ENCODE peak calls at places on chromosomes 13 and 19, in six cellular contexts. E, F, Q, C, V and T are unnamed samples.

GRCh38 chr19:943551-944170 is 17.8 kb downstream of the ARID3A start:
- DNase-seq in Q (no peak), F (no peak), C (no peak), E (no peak), V (no peak), T (no peak)

GRCh38 chr19:18939922-18940775 is 868 bp downstream of the HOMER3 start:
- DNase-seq in E (peak; percentile 90), V (no peak), C (no peak), F (peak; percentile 87), Q (peak; percentile 59), T (peak; percentile 84)

GRCh38 chr19:40245506-40246128 is 19.1 kb upstream of the CCNP start:
- DNase-seq in F (no peak), C (no peak), Q (no peak), E (no peak), V (no peak), T (no peak)

GRCh38 chr13:112449545-112449930 is 73.4 kb downstream of the SPACA7 start:
- DNase-seq in C (no peak), E (no peak), F (no peak), Q (no peak), V (no peak), T (no peak)

GRCh38 chr13:76229281-76229680 is 593.2 kb downstream of the LMO7 start:
- DNase-seq in Q (peak; percentile 31), C (no peak), F (no peak), E (no peak), V (no peak), T (no peak)

GRCh38 chr13:45807520-45808099 is 43.9 kb downstream of the SIAH3 start:
- DNase-seq in E (peak; percentile 62), F (peak; percentile 74), V (peak; percentile 62), Q (peak; percentile 59), C (peak; percentile 36), T (peak; percentile 59)

GRCh38 chr19:5115771-5116202 is 146.9 kb downstream of the KDM4B start:
- DNase-seq in E (no peak), F (no peak), V (no peak), Q (no peak), C (no peak), T (peak; percentile 65)

GRCh38 chr19:4745986-4746385 is 22.3 kb upstream of the DPP9 start:
- DNase-seq in V (no peak), C (no peak), F (no peak), E (no peak), Q (no peak), T (no peak)

GRCh38 chr13:42894765-42895181 is 97.3 kb downstream of the EPSTI1 start:
- DNase-seq in E (no peak), Q (peak; percentile 51), V (no peak), C (no peak), F (no peak), T (peak; percentile 49)

GRCh38 chr13:33487575-33488243 is 202.2 kb upstream of the STARD13 start:
- DNase-seq in V (no peak), F (peak; percentile 38), Q (peak; percentile 54), E (peak; percentile 23), C (peak; percentile 12), T (peak; percentile 67)

GRCh38 chr19:18051887-18052286 is 34.8 kb downstream of the IL12RB1 start:
- DNase-seq in Q (no peak), F (no peak), E (no peak), V (no peak), C (no peak), T (peak; percentile 40)

GRCh38 chr19:17078920-17079709 is 3.5 kb downstream of the MYO9B start:
- DNase-seq in C (no peak), F (no peak), Q (no peak), E (peak; percentile 51), V (no peak), T (peak; percentile 45)

GRCh38 chr19:18450934-18451836 is 13.3 kb upstream of the ISYNA1 start:
- DNase-seq in V (no peak), E (peak; percentile 82), F (peak; percentile 83), Q (peak; percentile 82), C (peak; percentile 77), T (peak; percentile 80)

GRCh38 chr19:56094449-56094848 is 26.6 kb downstream of the ZNF787 start:
- DNase-seq in F (no peak), E (no peak), C (no peak), Q (no peak), V (no peak), T (no peak)

GRCh38 chr13:38686635-38687245 is at the start of gene FREM2:
- DNase-seq in C (no peak), Q (peak; percentile 15), E (peak; percentile 97), F (peak; percentile 98), V (no peak), T (peak; percentile 33)

GRCh38 chr13:64052526-64052925 is 2636.9 kb upstream of the PCDH20 start:
- DNase-seq in Q (no peak), V (no peak), E (no peak), C (no peak), F (no peak), T (no peak)

GRCh38 chr13:77623797-77624196 is 73.7 kb upstream of the SLAIN1 start:
- DNase-seq in C (no peak), Q (no peak), F (no peak), V (no peak), E (no peak), T (no peak)

GRCh38 chr19:49212302-49212701 is 54.7 kb downstream of the TRPM4 start:
- DNase-seq in E (no peak), C (no peak), V (no peak), F (no peak), Q (peak; percentile 66), T (no peak)

GRCh38 chr19:49875177-49875576 is 2.0 kb downstream of the AKT1S1 start:
- DNase-seq in E (no peak), Q (no peak), C (no peak), F (no peak), V (no peak), T (no peak)

GRCh38 chr19:8663920-8664670 is 33.7 kb downstream of the NFILZ start:
- DNase-seq in Q (no peak), C (peak; percentile 51), V (no peak), E (no peak), F (peak; percentile 53), T (no peak)

DNA sequence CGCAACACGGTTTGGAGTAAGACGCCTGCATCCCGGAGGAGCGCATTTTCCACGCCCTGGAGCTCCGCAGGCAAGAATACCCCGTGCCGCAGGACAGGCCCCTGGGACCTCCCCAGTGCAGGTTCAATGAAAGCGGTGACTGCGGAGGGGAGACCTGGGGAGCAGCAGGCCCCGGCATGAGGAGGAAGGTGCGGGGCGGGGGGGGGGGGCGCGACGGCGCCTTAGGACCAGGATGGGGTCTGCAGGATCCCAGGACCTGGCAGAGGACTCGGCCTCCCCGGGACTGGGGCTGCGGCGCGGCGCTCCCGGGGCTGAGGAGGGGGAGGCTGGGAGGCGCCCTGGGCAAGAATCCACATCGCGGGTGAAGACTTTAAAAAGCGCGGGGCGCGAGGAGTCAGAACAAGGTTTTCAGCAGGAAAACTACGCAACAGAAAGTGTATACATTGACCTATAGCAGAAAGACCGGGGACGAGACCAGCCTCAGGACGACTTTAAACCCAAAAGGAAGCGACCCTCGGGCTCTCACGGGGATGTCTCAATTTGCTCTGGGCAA is 428 bp downstream of the ZNF611 start:
- DNase-seq in F (peak; percentile 39), E (peak; percentile 59), C (no peak), Q (no peak), V (no peak), T (peak; percentile 57)
- TF ChIP-seq EZH2phosphoT487 in F (no peak), E (peak; percentile 33), C (no peak), Q (no peak), V (no peak), T (no peak)

GRCh38 chr13:19634129-19634740 is 776 bp downstream of the MPHOSPH8 start:
- DNase-seq in Q (peak; percentile 46), F (peak; percentile 17), V (no peak), C (peak; percentile 23), E (peak; percentile 19), T (peak; percentile 74)
- TF ChIP-seq EZH2phosphoT487 in Q (no peak), F (no peak), V (no peak), C (no peak), E (no peak), T (no peak)

GRCh38 chr13:111005364-111005763 is 90.5 kb upstream of the ANKRD10 start:
- DNase-seq in E (no peak), V (peak; percentile 59), F (no peak), C (no peak), Q (peak; percentile 66), T (peak; percentile 85)
- TF ChIP-seq EZH2phosphoT487 in E (no peak), V (no peak), F (no peak), C (no peak), Q (no peak), T (no peak)

DNA sequence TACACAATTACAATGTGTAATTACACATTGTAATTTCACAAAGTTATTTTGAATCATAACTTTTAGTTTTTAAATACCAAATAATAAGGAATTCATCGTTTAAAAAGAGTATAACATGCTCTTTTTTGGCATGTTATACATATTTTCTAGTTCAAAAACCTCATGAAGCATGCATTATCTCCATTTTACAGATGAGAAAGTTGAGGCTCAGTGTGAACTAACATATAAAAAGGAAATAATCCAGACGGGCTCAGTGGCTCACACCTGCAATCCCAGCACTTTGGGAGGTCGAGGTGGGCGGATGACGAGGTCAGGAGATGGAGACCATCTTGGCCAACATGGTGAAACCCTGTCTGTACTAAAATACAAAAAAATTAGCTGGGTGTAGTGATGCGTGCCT is 107.9 kb downstream of the PCDH9 start:
- DNase-seq in Q (no peak), F (no peak), E (no peak), V (no peak), C (no peak), T (no peak)
- TF ChIP-seq EZH2phosphoT487 in Q (no peak), F (no peak), E (no peak), V (no peak), C (no peak), T (no peak)

GRCh38 chr13:92843549-92843948 is 383.1 kb upstream of the GPC6 start:
- DNase-seq in F (no peak), E (no peak), V (no peak), Q (peak; percentile 67), C (no peak), T (peak; percentile 61)
- TF ChIP-seq EZH2phosphoT487 in F (no peak), E (no peak), V (no peak), Q (no peak), C (no peak), T (no peak)

GRCh38 chr13:75145926-75146325 is 336.0 kb downstream of the TBC1D4 start:
- DNase-seq in E (no peak), F (no peak), Q (no peak), V (no peak), C (no peak), T (no peak)
- TF ChIP-seq EZH2phosphoT487 in E (no peak), F (no peak), Q (no peak), V (no peak), C (no peak), T (no peak)

DNA sequence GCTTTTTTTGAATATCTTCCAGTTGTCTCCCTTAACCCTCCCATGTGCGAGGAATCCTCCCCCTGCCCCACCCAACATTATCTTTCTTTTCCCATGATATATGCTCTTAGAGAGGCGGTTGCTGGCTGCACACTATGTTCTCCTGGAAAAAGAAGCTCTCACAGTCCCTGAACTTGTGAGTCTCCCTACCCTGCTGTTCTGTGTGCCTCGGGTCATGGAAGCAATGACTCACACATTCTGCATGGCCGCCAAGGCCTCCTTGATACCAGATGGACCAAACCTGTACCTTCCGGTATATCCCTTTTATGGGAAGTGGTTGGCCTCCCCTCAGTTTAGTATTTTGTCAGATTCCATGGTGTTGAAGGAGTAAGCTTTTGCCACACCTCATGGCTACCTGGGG is 705.4 kb downstream of the SLITRK6 start:
- DNase-seq in V (peak; percentile 7), E (no peak), C (no peak), F (no peak), Q (peak; percentile 29), T (no peak)
- TF ChIP-seq EZH2phosphoT487 in V (no peak), E (no peak), C (no peak), F (no peak), Q (no peak), T (no peak)